ENCODE peak calls at places on chromosomes 13 and 19, in seven cellular contexts. One of them, this sample, is unnamed.

GRCh38 chr19:49425922-49426592 is 869 bp downstream of the GFY start:
- DNase-seq in NB4: peak
- DNase-seq in GM23338: peak
- DNase-seq in adrenal gland: no peak
- DNase-seq in stomach: no peak
- DNase-seq in PC-3: peak
- DNase-seq in spleen: no peak
- DNase-seq in this sample: no peak

GRCh38 chr19:46368116-46368515 is 21.2 kb downstream of the PPP5C start:
- DNase-seq in spleen: peak
- DNase-seq in GM23338: no peak
- DNase-seq in NB4: no peak
- DNase-seq in stomach: no peak
- DNase-seq in PC-3: no peak
- DNase-seq in adrenal gland: no peak
- DNase-seq in this sample: no peak

GRCh38 chr13:105139380-105140285 is 1395.8 kb downstream of the EFNB2 start:
- DNase-seq in stomach: peak
- DNase-seq in adrenal gland: peak
- DNase-seq in GM23338: peak
- DNase-seq in PC-3: no peak
- DNase-seq in spleen: peak
- DNase-seq in NB4: peak
- DNase-seq in this sample: peak

GRCh38 chr19:10478903-10479384 is 24.2 kb downstream of the KEAP1 start:
- DNase-seq in PC-3: peak
- DNase-seq in adrenal gland: peak
- DNase-seq in stomach: peak
- DNase-seq in spleen: peak
- DNase-seq in NB4: peak
- DNase-seq in GM23338: peak
- DNase-seq in this sample: peak

GRCh38 chr13:89883893-89884448 is 1463.5 kb upstream of the MIR17HG start:
- DNase-seq in PC-3: no peak
- DNase-seq in spleen: no peak
- DNase-seq in stomach: no peak
- DNase-seq in NB4: no peak
- DNase-seq in GM23338: no peak
- DNase-seq in adrenal gland: peak
- DNase-seq in this sample: no peak

GRCh38 chr19:28290963-28291657 is 921.8 kb downstream of the UQCRFS1 start:
- DNase-seq in spleen: no peak
- DNase-seq in NB4: no peak
- DNase-seq in PC-3: no peak
- DNase-seq in adrenal gland: no peak
- DNase-seq in GM23338: peak
- DNase-seq in stomach: no peak
- DNase-seq in this sample: no peak

GRCh38 chr13:33307820-33308219 is 22.3 kb upstream of the STARD13 start:
- DNase-seq in spleen: no peak
- DNase-seq in NB4: no peak
- DNase-seq in stomach: no peak
- DNase-seq in PC-3: no peak
- DNase-seq in GM23338: no peak
- DNase-seq in adrenal gland: no peak
- DNase-seq in this sample: no peak

GRCh38 chr13:35979378-35979911 is 151.7 kb downstream of the DCLK1 start:
- DNase-seq in PC-3: peak
- DNase-seq in spleen: no peak
- DNase-seq in adrenal gland: peak
- DNase-seq in stomach: peak
- DNase-seq in NB4: no peak
- DNase-seq in GM23338: no peak
- DNase-seq in this sample: peak

GRCh38 chr19:38031423-38031770 is 124.4 kb downstream of the SIPA1L3 start:
- DNase-seq in PC-3: peak
- DNase-seq in adrenal gland: no peak
- DNase-seq in NB4: no peak
- DNase-seq in GM23338: no peak
- DNase-seq in spleen: no peak
- DNase-seq in stomach: no peak
- DNase-seq in this sample: no peak

GRCh38 chr13:70249332-70250064 is 141.2 kb upstream of the KLHL1 start:
- DNase-seq in GM23338: peak
- DNase-seq in PC-3: peak
- DNase-seq in spleen: no peak
- DNase-seq in adrenal gland: no peak
- DNase-seq in NB4: no peak
- DNase-seq in stomach: no peak
- DNase-seq in this sample: no peak

GRCh38 chr13:102877285-102877684 is 31.5 kb downstream of the ERCC5 start:
- DNase-seq in spleen: no peak
- DNase-seq in GM23338: no peak
- DNase-seq in adrenal gland: no peak
- DNase-seq in PC-3: no peak
- DNase-seq in stomach: no peak
- DNase-seq in NB4: peak
- DNase-seq in this sample: peak

GRCh38 chr19:11377237-11377636 is 2.8 kb downstream of the SWSAP1 start:
- DNase-seq in PC-3: peak
- DNase-seq in stomach: no peak
- DNase-seq in adrenal gland: peak
- DNase-seq in spleen: no peak
- DNase-seq in GM23338: peak
- DNase-seq in NB4: peak
- DNase-seq in this sample: peak

This sample was measured in MV-4-11.